ENCODE peak calls at places on chromosomes 13 and 19, in ten cellular contexts. C is BE2C, O is transverse colon, N is tibial artery, S is HepG2, X is heart right ventricle, W is left ventricle myocardium inferior, F is fibroblast of lung, B is PC-3, J is psoas muscle. K is an unnamed sample.

GRCh38 chr19:38862321-38863059 is 12.7 kb upstream of the HNRNPL start:
- DNase-seq in C (peak; percentile 91), O (peak; percentile 59), N (no peak), S (no peak), X (peak; percentile 45), W (no peak), F (peak; percentile 29), B (peak; percentile 64), J (peak; percentile 77), K (peak; percentile 72)

GRCh38 chr19:15538774-15539173 is 30.4 kb downstream of the CYP4F22 start:
- DNase-seq in C (no peak), O (no peak), N (no peak), S (no peak), X (no peak), W (no peak), F (no peak), B (peak; percentile 30), J (no peak), K (no peak)

GRCh38 chr19:16327911-16328823 is 3.5 kb downstream of the KLF2 start:
- DNase-seq in C (no peak), O (peak; percentile 75), N (peak; percentile 94), S (no peak), X (peak; percentile 78), W (peak; percentile 79), F (peak; percentile 41), B (no peak), J (peak; percentile 89), K (peak; percentile 93)

GRCh38 chr13:22717036-22717435 is 463.7 kb upstream of the SGCG start:
- DNase-seq in C (no peak), O (no peak), N (no peak), S (no peak), X (no peak), W (no peak), F (no peak), B (no peak), J (no peak), K (no peak)

GRCh38 chr19:30159636-30160035 is 212.5 kb upstream of the ZNF536 start:
- DNase-seq in C (no peak), O (no peak), N (no peak), S (no peak), X (no peak), W (no peak), F (no peak), B (no peak), J (peak; percentile 19), K (no peak)

GRCh38 chr13:113856716-113857065 is 7.2 kb downstream of the GAS6 start:
- DNase-seq in C (no peak), O (peak; percentile 55), N (peak; percentile 66), S (peak; percentile 21), X (peak; percentile 18), W (no peak), F (peak; percentile 73), B (peak; percentile 31), J (peak; percentile 80), K (peak; percentile 30)

GRCh38 chr13:46386426-46386995 is 541 bp downstream of the RUBCNL start:
- DNase-seq in C (no peak), O (no peak), N (no peak), S (no peak), X (no peak), W (peak; percentile 15), F (no peak), B (no peak), J (no peak), K (no peak)

GRCh38 chr13:113453962-113454361 is 674 bp upstream of the ADPRHL1 start:
- DNase-seq in C (no peak), O (no peak), N (no peak), S (no peak), X (no peak), W (no peak), F (peak; percentile 26), B (no peak), J (peak; percentile 44), K (peak; percentile 3)

DNA sequence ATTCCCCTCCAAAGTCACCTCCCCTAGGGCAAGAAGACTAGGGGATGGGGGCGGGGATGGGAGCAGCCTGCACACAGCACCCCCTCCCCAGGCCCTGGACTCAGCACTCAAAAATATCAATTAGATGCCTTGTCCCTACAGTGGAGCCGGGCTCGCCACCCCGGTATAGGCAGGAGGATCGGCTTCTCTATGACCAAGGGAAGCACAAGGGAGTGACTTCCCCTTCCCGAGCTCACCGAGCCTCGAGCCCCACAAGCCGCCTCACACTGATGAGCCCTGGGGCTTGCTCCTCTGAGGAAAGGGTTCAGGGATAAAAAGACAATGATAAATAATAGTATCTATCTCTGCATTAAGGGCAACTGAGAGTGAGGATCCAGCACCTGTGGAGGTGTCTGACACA is 51.5 kb downstream of the STK24 start:
- DNase-seq in C (no peak), O (no peak), N (no peak), S (no peak), X (no peak), W (no peak), F (no peak), B (no peak), J (no peak), K (no peak)
- H3K4me1 ChIP-seq in C (peaks cover 4% of the 10 kb centered on the region), O (peaks cover 20% of the 10 kb centered on the region), N (peaks cover 79% of the 10 kb centered on the region), S (peaks cover 38% of the 10 kb centered on the region), X (peaks cover 85% of the 10 kb centered on the region), W (peaks cover 93% of the 10 kb centered on the region), F (peaks cover 10% of the 10 kb centered on the region), B (no peaks in the 10 kb centered on the region), J (peaks cover 58% of the 10 kb centered on the region), K (peaks cover 9% of the 10 kb centered on the region)

GRCh38 chr13:110294146-110294545 is 12.8 kb downstream of the COL4A1 start:
- DNase-seq in C (no peak), O (no peak), N (peak; percentile 54), S (no peak), X (no peak), W (no peak), F (no peak), B (no peak), J (no peak), K (no peak)

GRCh38 chr13:110293037-110293436 is 13.9 kb downstream of the COL4A1 start:
- DNase-seq in C (no peak), O (no peak), N (peak; percentile 51), S (no peak), X (no peak), W (no peak), F (no peak), B (no peak), J (no peak), K (no peak)

GRCh38 chr13:110293649-110294048 is 13.3 kb downstream of the COL4A1 start:
- DNase-seq in C (no peak), O (no peak), N (no peak), S (no peak), X (no peak), W (no peak), F (no peak), B (no peak), J (no peak), K (no peak)

GRCh38 chr13:110297011-110297410 is 9.9 kb downstream of the COL4A1 start:
- DNase-seq in C (no peak), O (no peak), N (no peak), S (no peak), X (no peak), W (no peak), F (no peak), B (no peak), J (no peak), K (no peak)

GRCh38 chr13:110294624-110295023 is 12.3 kb downstream of the COL4A1 start:
- DNase-seq in C (no peak), O (no peak), N (no peak), S (no peak), X (no peak), W (no peak), F (no peak), B (no peak), J (no peak), K (no peak)
- H3K4me1 ChIP-seq in C (no peaks in the 10 kb centered on the region), O (peaks cover 5% of the 10 kb centered on the region), N (peaks cover 99% of the 10 kb centered on the region), S (no peaks in the 10 kb centered on the region), X (peaks cover 80% of the 10 kb centered on the region), W (peaks cover 98% of the 10 kb centered on the region), F (peaks cover 14% of the 10 kb centered on the region), B (no peaks in the 10 kb centered on the region), J (no peaks in the 10 kb centered on the region), K (no peaks in the 10 kb centered on the region)

DNA sequence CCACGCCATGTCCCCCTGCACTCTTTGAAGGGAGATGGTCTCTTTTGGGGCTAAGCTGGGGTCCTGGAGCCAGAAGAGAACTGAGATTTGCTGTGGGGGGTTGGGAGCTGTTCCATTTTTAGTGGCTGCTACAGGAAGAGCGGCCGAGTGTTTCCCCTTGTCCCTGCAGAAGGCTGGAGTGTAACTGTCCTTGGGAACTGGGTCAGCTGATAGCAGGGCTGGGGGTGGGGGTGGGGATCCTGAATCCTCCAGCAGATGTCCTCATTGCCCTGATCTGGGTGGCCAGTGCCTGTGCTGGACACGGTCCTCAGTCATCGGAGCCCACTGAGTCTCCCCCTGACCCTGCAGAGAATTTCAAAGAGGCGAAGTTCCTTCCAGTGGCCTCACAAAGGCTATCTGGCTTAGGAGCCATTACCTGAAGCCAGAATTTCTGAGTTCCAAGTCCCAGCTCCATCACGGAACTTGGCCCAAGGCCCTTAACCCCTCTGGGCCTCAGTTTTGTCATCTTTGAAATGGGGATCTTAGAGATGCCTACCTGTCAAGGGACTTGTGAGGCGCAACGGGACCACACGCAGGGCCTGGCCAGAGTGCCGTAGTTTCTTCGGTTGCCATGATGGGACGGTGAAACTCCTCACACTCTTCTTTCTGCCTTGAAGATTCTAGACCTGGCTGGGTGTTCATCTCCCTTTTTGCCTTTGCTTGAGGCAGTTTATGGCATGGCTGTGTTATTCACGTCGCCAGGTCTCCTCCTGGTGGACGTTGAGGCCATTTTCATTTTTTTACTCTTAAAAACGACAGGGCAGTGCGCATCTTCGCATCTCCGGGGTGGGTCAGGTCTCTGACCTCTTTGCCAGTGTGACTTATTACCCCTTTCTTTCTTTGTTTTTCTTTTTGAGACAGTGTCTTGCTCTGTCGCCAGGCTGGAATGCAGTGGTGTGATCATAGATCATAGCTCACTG is 51.9 kb downstream of the DNM2 start:
- DNase-seq in C (peak; percentile 51), O (peak; percentile 31), N (no peak), S (peak; percentile 76), X (peak; percentile 85), W (peak; percentile 80), F (no peak), B (peak; percentile 33), J (peak; percentile 82), K (peak; percentile 50)
- H3K4me1 ChIP-seq in C (no peaks in the 10 kb centered on the region), O (peaks cover 31% of the 10 kb centered on the region), N (peaks cover 41% of the 10 kb centered on the region), S (peaks cover 60% of the 10 kb centered on the region), X (peaks cover 59% of the 10 kb centered on the region), W (peaks cover 61% of the 10 kb centered on the region), F (peaks cover 14% of the 10 kb centered on the region), B (peaks cover 18% of the 10 kb centered on the region), J (peaks cover 48% of the 10 kb centered on the region), K (peaks cover 9% of the 10 kb centered on the region)

GRCh38 chr19:13040232-13040915 is 45.1 kb downstream of the NFIX start:
- DNase-seq in C (no peak), O (no peak), N (peak; percentile 87), S (no peak), X (no peak), W (no peak), F (no peak), B (no peak), J (no peak), K (no peak)

GRCh38 chr19:13037718-13038117 is 42.4 kb downstream of the NFIX start:
- DNase-seq in C (no peak), O (no peak), N (no peak), S (no peak), X (no peak), W (no peak), F (no peak), B (no peak), J (no peak), K (no peak)

GRCh38 chr19:13039211-13039789 is 44.0 kb downstream of the NFIX start:
- DNase-seq in C (no peak), O (no peak), N (no peak), S (no peak), X (no peak), W (no peak), F (no peak), B (no peak), J (no peak), K (no peak)

GRCh38 chr19:13037161-13037560 is 41.9 kb downstream of the NFIX start:
- DNase-seq in C (no peak), O (no peak), N (peak; percentile 73), S (no peak), X (no peak), W (no peak), F (peak; percentile 93), B (peak; percentile 91), J (no peak), K (no peak)

GRCh38 chr19:13038306-13039210 is 43.3 kb downstream of the NFIX start:
- DNase-seq in C (no peak), O (no peak), N (no peak), S (no peak), X (no peak), W (no peak), F (no peak), B (no peak), J (no peak), K (no peak)
- H3K4me1 ChIP-seq in C (peaks cover 26% of the 10 kb centered on the region), O (peaks cover 40% of the 10 kb centered on the region), N (peaks cover 99% of the 10 kb centered on the region), S (peaks cover 61% of the 10 kb centered on the region), X (peaks cover 100% of the 10 kb centered on the region), W (peaks cover 100% of the 10 kb centered on the region), F (peaks cover 41% of the 10 kb centered on the region), B (peaks cover 44% of the 10 kb centered on the region), J (peaks cover 96% of the 10 kb centered on the region), K (peaks cover 24% of the 10 kb centered on the region)

K was measured in uterus.